ENCODE peak calls at places on chromosomes 1 and 21, in eight cellular contexts. L is hippocampal formation; K is activated naive CD4-positive, alpha-beta T cell treated with Interleukin-2 at 50 U/mL for 16 hours; W is KBM-7; G is NCI-H774; T is iris pigment epithelial cell; F is GM12865; Z is non-pigmented ciliary epithelial cell. X is an unnamed sample.

GRCh38 chr1:36040238-36040637 is 43.7 kb upstream of the TEKT2 start:
- DNase-seq in L (no peak), K (no peak), W (no peak), G (no peak), T (no peak), F (no peak), Z (no peak), X (no peak)

GRCh38 chr1:108852141-108852540 is 4.8 kb downstream of the AKNAD1 start:
- DNase-seq in L (no peak), K (no peak), W (no peak), G (no peak), T (peak; percentile 80), F (no peak), Z (no peak), X (no peak)

GRCh38 chr1:8482844-8483436 is 165.0 kb downstream of the SLC45A1 start:
- DNase-seq in L (no peak), K (no peak), W (no peak), G (no peak), T (peak; percentile 53), F (no peak), Z (no peak), X (no peak)

GRCh38 chr1:100746542-100746932 is 27.0 kb downstream of the VCAM1 start:
- DNase-seq in L (no peak), K (no peak), W (no peak), G (no peak), T (no peak), F (no peak), Z (no peak), X (no peak)

GRCh38 chr1:3249846-3250501 is 181.0 kb downstream of the PRDM16 start:
- DNase-seq in L (no peak), K (no peak), W (no peak), G (no peak), T (no peak), F (no peak), Z (no peak), X (no peak)

GRCh38 chr1:114986286-114986685 is 43.3 kb upstream of the TSHB start:
- DNase-seq in L (no peak), K (no peak), W (no peak), G (no peak), T (peak; percentile 9), F (no peak), Z (no peak), X (no peak)

GRCh38 chr1:66769512-66770229 is 17.4 kb downstream of the DYNLT5 start:
- DNase-seq in L (no peak), K (no peak), W (no peak), G (peak; percentile 12), T (no peak), F (no peak), Z (no peak), X (no peak)

GRCh38 chr21:33025106-33025470 is 647 bp upstream of the OLIG2 start:
- DNase-seq in L (peak; percentile 63), K (no peak), W (no peak), G (no peak), T (no peak), F (no peak), Z (no peak), X (peak; percentile 68)

GRCh38 chr1:205950280-205950679 is 7.0 kb upstream of the SLC26A9 start:
- DNase-seq in L (peak; percentile 20), K (no peak), W (no peak), G (no peak), T (peak; percentile 19), F (no peak), Z (no peak), X (peak; percentile 35)

GRCh38 chr1:107750364-107750959 is 214.5 kb downstream of the VAV3 start:
- DNase-seq in L (peak; percentile 37), K (no peak), W (peak; percentile 88), G (peak; percentile 67), T (peak; percentile 44), F (peak; percentile 70), Z (no peak), X (no peak)

GRCh38 chr1:41532206-41532975 is 47.9 kb upstream of the EDN2 start:
- DNase-seq in L (no peak), K (no peak), W (no peak), G (no peak), T (no peak), F (no peak), Z (no peak), X (no peak)

GRCh38 chr1:81664341-81664740 is 136.4 kb upstream of the ADGRL2 start:
- DNase-seq in L (no peak), K (no peak), W (no peak), G (no peak), T (peak; percentile 9), F (no peak), Z (no peak), X (no peak)

GRCh38 chr21:34037446-34037845 is 35.9 kb upstream of the MRPS6 start:
- DNase-seq in L (no peak), K (no peak), W (no peak), G (no peak), T (peak; percentile 75), F (no peak), Z (peak; percentile 60), X (no peak)

GRCh38 chr1:103108525-103109150 is 316 bp upstream of the COL11A1 start:
- DNase-seq in L (no peak), K (no peak), W (no peak), G (peak; percentile 14), T (peak; percentile 60), F (no peak), Z (peak; percentile 38), X (no peak)

GRCh38 chr1:108947871-108948525 is 15.3 kb downstream of the CLCC1 start:
- DNase-seq in L (no peak), K (no peak), W (no peak), G (no peak), T (peak; percentile 8), F (no peak), Z (no peak), X (no peak)

GRCh38 chr1:51491166-51491981 is 27.7 kb downstream of the EPS15 start:
- DNase-seq in L (no peak), K (no peak), W (no peak), G (no peak), T (no peak), F (peak; percentile 53), Z (no peak), X (no peak)

GRCh38 chr1:27992271-27992670 is 32.5 kb downstream of the XKR8 start:
- DNase-seq in L (no peak), K (peak; percentile 47), W (peak; percentile 46), G (no peak), T (peak; percentile 59), F (peak; percentile 25), Z (no peak), X (no peak)

GRCh38 chr1:67700692-67701410 is 15.8 kb downstream of the GADD45A start:
- DNase-seq in L (no peak), K (peak; percentile 5), W (no peak), G (no peak), T (peak; percentile 77), F (no peak), Z (no peak), X (no peak)

GRCh38 chr1:174746024-174746808 is 253.5 kb upstream of the CACYBP start:
- DNase-seq in L (no peak), K (no peak), W (no peak), G (no peak), T (no peak), F (no peak), Z (no peak), X (no peak)

GRCh38 chr1:3809680-3810079 is 13.4 kb upstream of the LRRC47 start:
- DNase-seq in L (no peak), K (no peak), W (no peak), G (no peak), T (no peak), F (no peak), Z (no peak), X (no peak)

GRCh38 chr1:87898401-87898800 is 569.7 kb downstream of the LMO4 start:
- DNase-seq in L (no peak), K (no peak), W (no peak), G (no peak), T (no peak), F (no peak), Z (no peak), X (no peak)

GRCh38 chr1:51088474-51088873 is 13.6 kb upstream of the C1orf185 start:
- DNase-seq in L (no peak), K (no peak), W (peak; percentile 5), G (no peak), T (no peak), F (peak; percentile 44), Z (no peak), X (no peak)

GRCh38 chr21:26686278-26686677 is 113.2 kb upstream of the CYYR1 start:
- DNase-seq in L (no peak), K (no peak), W (peak; percentile 37), G (no peak), T (peak; percentile 21), F (peak; percentile 48), Z (no peak), X (no peak)

GRCh38 chr1:182601416-182601786 is 2.8 kb downstream of the RGS16 start:
- DNase-seq in L (peak; percentile 78), K (peak; percentile 60), W (peak; percentile 63), G (peak; percentile 87), T (peak; percentile 72), F (peak; percentile 93), Z (peak; percentile 32), X (no peak)

GRCh38 chr1:76336951-76337371 is 262.4 kb downstream of the ST6GALNAC3 start:
- DNase-seq in L (peak; percentile 26), K (no peak), W (no peak), G (no peak), T (peak; percentile 72), F (no peak), Z (peak; percentile 76), X (peak; percentile 22)

GRCh38 chr1:208089971-208090755 is 154.0 kb downstream of the PLXNA2 start:
- DNase-seq in L (no peak), K (no peak), W (no peak), G (no peak), T (peak; percentile 56), F (no peak), Z (no peak), X (no peak)

GRCh38 chr1:214569357-214570004 is 18.1 kb upstream of the PTPN14 start:
- DNase-seq in L (no peak), K (no peak), W (no peak), G (no peak), T (peak; percentile 76), F (no peak), Z (no peak), X (no peak)

GRCh38 chr1:31423418-31423947 is 10.5 kb downstream of the SERINC2 start:
- DNase-seq in L (no peak), K (no peak), W (peak; percentile 50), G (no peak), T (no peak), F (peak; percentile 94), Z (no peak), X (no peak)

GRCh38 chr1:53577141-53578100 is 118.2 kb downstream of the DMRTB1 start:
- DNase-seq in L (no peak), K (no peak), W (no peak), G (no peak), T (no peak), F (no peak), Z (no peak), X (no peak)

GRCh38 chr1:17525996-17526686 is 13.4 kb upstream of the ARHGEF10L start:
- DNase-seq in L (no peak), K (no peak), W (no peak), G (no peak), T (no peak), F (no peak), Z (no peak), X (no peak)

GRCh38 chr1:23456226-23456625 is 27.8 kb downstream of the ASAP3 start:
- DNase-seq in L (no peak), K (no peak), W (no peak), G (no peak), T (peak; percentile 8), F (no peak), Z (no peak), X (no peak)

GRCh38 chr1:211804915-211805314 is 25.6 kb downstream of the LPGAT1 start:
- DNase-seq in L (no peak), K (no peak), W (no peak), G (no peak), T (no peak), F (no peak), Z (no peak), X (no peak)

GRCh38 chr1:215645182-215645581 is 78.1 kb downstream of the KCTD3 start:
- DNase-seq in L (no peak), K (no peak), W (no peak), G (no peak), T (no peak), F (no peak), Z (no peak), X (no peak)

GRCh38 chr21:16942703-16943102 is 570.1 kb upstream of the CXADR start:
- DNase-seq in L (no peak), K (no peak), W (no peak), G (no peak), T (peak; percentile 27), F (no peak), Z (no peak), X (no peak)

X was measured in amygdala.